ENCODE peak calls at places on chromosomes 11 and 22, in eight cellular contexts. T is heart left ventricle, G is fibroblast of lung, V is uterus, F is prostate gland, S is cardiac muscle cell, P is PC-9, D is neuronal stem cell. I is an unnamed sample.
A peak's percentile ranks its signal among the peaks of the same experiment; 100 is the strongest.

GRCh38 chr11:130455493-130456127 is 7.2 kb downstream of the ADAMTS15 start:
- DNase-seq in V (no peak), G (no peak), F (no peak), D (no peak), P (peak; percentile 51), T (peak; percentile 36), S (no peak), I (no peak)

GRCh38 chr11:69297225-69297925 is 3.4 kb downstream of the MYEOV start:
- DNase-seq in G (peak; percentile 100), P (peak; percentile 99), T (peak; percentile 97), D (no peak), S (no peak), V (peak; percentile 74), F (peak; percentile 64), I (peak; percentile 91)

GRCh38 chr11:130164221-130164570 is 4.6 kb downstream of the ST14 start:
- DNase-seq in P (no peak), T (no peak), F (no peak), S (no peak), D (no peak), V (no peak), G (no peak), I (no peak)

GRCh38 chr22:48952256-48953102 is 875.2 kb downstream of the BRD1 start:
- DNase-seq in D (no peak), G (no peak), V (peak; percentile 6), F (peak; percentile 2), P (no peak), S (no peak), T (no peak), I (peak; percentile 31)

GRCh38 chr11:85710912-85711311 is 24.9 kb upstream of the CCDC89 start:
- DNase-seq in P (no peak), F (no peak), T (no peak), D (no peak), V (no peak), G (no peak), S (no peak), I (no peak)

GRCh38 chr11:130145328-130145812 is 14.2 kb upstream of the ST14 start:
- DNase-seq in G (no peak), S (no peak), F (no peak), V (no peak), P (no peak), T (no peak), D (no peak), I (no peak)

GRCh38 chr11:114088216-114088615 is 28.7 kb downstream of the ZBTB16 start:
- DNase-seq in S (no peak), F (no peak), D (no peak), T (no peak), P (no peak), G (no peak), V (no peak), I (no peak)

GRCh38 chr11:27443746-27444465 is 28.7 kb downstream of the LGR4 start:
- DNase-seq in G (no peak), V (no peak), F (no peak), P (no peak), D (peak; percentile 89), T (no peak), S (no peak), I (no peak)

GRCh38 chr11:8265681-8266241 is 2.1 kb upstream of the LMO1 start:
- DNase-seq in D (no peak), P (no peak), G (no peak), T (no peak), S (peak; percentile 30), V (peak; percentile 10), F (no peak), I (peak; percentile 28)

DNA sequence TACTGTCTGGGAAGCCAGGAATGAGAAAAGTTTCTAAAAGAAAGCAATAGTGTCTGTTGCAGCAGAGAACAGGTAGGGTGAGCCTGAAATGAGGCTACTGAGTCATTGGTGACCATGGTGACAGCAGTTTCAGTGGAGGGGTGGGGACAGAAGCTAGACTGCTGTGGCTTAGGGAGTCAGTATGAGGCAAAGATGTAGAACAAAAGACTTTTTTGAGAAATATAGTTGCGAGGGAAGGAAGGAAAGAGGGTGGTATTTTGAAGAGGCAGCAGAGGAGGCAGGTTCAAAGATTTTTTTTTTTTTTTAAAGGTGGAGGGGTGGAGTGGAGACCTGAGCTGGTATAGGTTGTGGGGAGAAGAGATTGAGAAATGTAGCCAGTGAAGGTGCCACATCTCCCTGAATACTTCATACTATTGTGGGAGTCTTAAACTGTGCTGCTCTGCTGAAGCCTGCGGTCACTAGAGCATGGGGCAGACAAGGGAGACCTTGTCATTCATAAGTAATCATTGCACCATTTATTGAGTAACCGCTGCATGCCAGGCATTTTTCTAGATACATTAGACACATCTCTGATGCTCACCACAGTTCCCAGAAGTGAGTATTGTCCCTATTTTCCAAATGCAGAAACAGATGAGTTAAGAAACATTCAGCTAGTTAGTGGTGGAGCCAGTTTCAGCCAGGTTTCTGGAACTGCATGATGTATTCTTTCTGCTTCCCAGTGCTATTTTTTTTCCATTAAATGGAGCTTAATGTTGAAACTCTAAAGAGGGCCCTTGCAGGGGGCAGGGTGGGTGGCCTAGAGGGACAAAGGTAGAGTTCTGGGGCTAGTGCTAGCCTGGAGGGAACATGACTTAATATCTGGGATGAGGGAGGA is 49.9 kb downstream of the STIM1 start:
- DNase-seq in F (no peak), P (peak; percentile 67), V (no peak), G (peak; percentile 81), S (no peak), T (no peak), D (no peak), I (no peak)
- H3K4me1 ChIP-seq in F (no peaks in the 10 kb centered on the region), P (peaks cover 78% of the 10 kb centered on the region), V (no peaks in the 10 kb centered on the region), G (peaks cover 5% of the 10 kb centered on the region), S (no peaks in the 10 kb centered on the region), T (peaks cover 40% of the 10 kb centered on the region), D (peaks cover 6% of the 10 kb centered on the region), I (peaks cover 4% of the 10 kb centered on the region)

GRCh38 chr22:40499187-40499753 is 128.9 kb downstream of the SGSM3 start:
- DNase-seq in F (no peak), G (peak; percentile 99), V (peak; percentile 47), T (no peak), P (peak; percentile 49), D (no peak), S (no peak), I (no peak)
- H3K4me1 ChIP-seq in F (no peaks in the 10 kb centered on the region), G (peaks cover 15% of the 10 kb centered on the region), V (peaks cover 7% of the 10 kb centered on the region), T (peaks cover 32% of the 10 kb centered on the region), P (peaks cover 40% of the 10 kb centered on the region), D (peaks cover 3% of the 10 kb centered on the region), S (peaks cover 18% of the 10 kb centered on the region), I (no peaks in the 10 kb centered on the region)

DNA sequence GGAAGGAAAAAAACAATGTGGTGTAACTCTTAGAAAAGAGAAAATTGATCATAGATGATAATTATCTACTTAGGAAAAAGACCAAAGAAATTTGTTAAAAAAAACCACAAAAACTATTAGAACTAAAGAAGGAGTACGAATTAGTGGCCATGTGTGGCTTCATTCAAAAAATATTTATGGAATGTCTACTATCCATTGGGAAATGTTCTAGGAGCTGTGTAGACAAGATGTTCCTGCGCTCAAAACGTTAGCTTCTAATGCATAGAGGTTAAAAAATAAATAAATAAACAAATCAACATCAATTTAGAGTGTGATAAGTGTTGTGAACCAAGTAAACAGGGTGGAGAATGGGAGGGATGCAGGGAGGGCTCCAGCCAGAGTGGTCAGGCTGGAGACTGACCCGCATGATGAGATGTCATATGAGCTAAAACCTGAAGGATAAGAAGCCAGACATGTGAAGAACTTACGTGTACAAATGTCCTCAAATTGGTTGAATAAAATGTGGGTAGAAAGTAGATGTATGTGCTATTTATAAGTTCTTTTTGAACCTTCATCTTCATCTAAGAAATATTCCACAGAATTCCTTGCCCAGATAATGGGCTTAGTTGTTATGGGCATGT is 4.3 kb upstream of the EXPH5 start:
- DNase-seq in V (no peak), S (no peak), F (no peak), T (no peak), G (peak; percentile 30), D (no peak), P (no peak), I (no peak)
- H3K4me1 ChIP-seq in V (no peaks in the 10 kb centered on the region), S (peaks cover 21% of the 10 kb centered on the region), F (no peaks in the 10 kb centered on the region), T (peaks cover under 1% of the 10 kb centered on the region), G (peaks cover under 1% of the 10 kb centered on the region), D (peaks cover 3% of the 10 kb centered on the region), P (peaks cover 17% of the 10 kb centered on the region), I (no peaks in the 10 kb centered on the region)

DNA sequence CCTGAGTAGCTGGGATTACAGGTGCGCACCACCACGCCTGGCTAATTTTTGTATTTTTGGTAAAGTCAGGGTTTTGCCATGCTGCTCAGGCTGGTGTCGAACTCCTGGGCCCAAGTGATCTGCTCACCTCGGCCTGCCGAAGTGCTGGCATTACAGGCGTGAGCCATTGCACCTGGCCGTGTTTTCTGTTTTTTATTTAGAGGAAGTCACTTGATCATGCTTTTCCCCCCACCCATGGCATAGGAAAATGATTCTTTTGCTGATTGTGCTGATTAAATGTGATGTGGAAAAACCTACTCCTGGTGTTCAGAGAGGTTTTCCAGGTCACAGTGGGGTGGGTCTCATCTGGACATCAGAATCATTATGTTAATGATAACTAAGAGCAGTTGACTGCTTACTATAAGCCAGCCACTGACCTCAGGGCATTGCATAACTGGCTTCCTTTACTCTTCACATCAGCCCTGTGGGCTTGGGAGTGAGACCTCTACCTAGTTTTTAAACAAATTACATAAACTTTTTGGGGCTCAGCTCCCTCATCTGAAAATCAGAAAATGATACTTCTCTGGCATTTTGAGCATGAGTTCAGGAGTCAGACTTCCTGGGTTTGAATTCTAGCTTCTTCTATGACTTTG is 71.0 kb downstream of the PTPRJ start:
- DNase-seq in V (no peak), S (no peak), D (no peak), T (no peak), F (no peak), G (no peak), P (no peak), I (no peak)
- H3K4me1 ChIP-seq in V (no peaks in the 10 kb centered on the region), S (peaks cover 14% of the 10 kb centered on the region), D (peaks cover 23% of the 10 kb centered on the region), T (peaks cover 18% of the 10 kb centered on the region), F (peaks cover 48% of the 10 kb centered on the region), G (peaks cover 16% of the 10 kb centered on the region), P (peaks cover 89% of the 10 kb centered on the region), I (peaks cover 16% of the 10 kb centered on the region)

GRCh38 chr11:66080055-66080817 is 10.2 kb downstream of the PACS1 start:
- DNase-seq in T (no peak), P (peak; percentile 41), G (peak; percentile 81), S (no peak), V (peak; percentile 41), D (no peak), F (peak; percentile 67), I (peak; percentile 32)
- H3K4me1 ChIP-seq in T (peaks cover 69% of the 10 kb centered on the region), P (peaks cover 42% of the 10 kb centered on the region), G (peaks cover 8% of the 10 kb centered on the region), S (peaks cover 18% of the 10 kb centered on the region), V (peaks cover 6% of the 10 kb centered on the region), D (peaks cover 2% of the 10 kb centered on the region), F (peaks cover 12% of the 10 kb centered on the region), I (peaks cover 7% of the 10 kb centered on the region)

GRCh38 chr11:1868636-1869291 is 15.9 kb downstream of the LSP1 start:
- DNase-seq in V (no peak), D (no peak), S (no peak), F (no peak), G (no peak), T (peak; percentile 66), P (no peak), I (no peak)
- H3K4me1 ChIP-seq in V (no peaks in the 10 kb centered on the region), D (peaks cover 25% of the 10 kb centered on the region), S (no peaks in the 10 kb centered on the region), F (no peaks in the 10 kb centered on the region), G (peaks cover 4% of the 10 kb centered on the region), T (peaks cover 17% of the 10 kb centered on the region), P (peaks cover 6% of the 10 kb centered on the region), I (no peaks in the 10 kb centered on the region)

GRCh38 chr22:37549704-37550059 is 10.6 kb upstream of the CDC42EP1 start:
- DNase-seq in G (peak; percentile 74), F (peak; percentile 33), S (peak; percentile 37), T (no peak), P (peak; percentile 75), D (no peak), V (peak; percentile 69), I (peak; percentile 90)
- H3K4me1 ChIP-seq in G (peaks cover 33% of the 10 kb centered on the region), F (peaks cover 7% of the 10 kb centered on the region), S (peaks cover 20% of the 10 kb centered on the region), T (peaks cover 84% of the 10 kb centered on the region), P (peaks cover 42% of the 10 kb centered on the region), D (peaks cover 35% of the 10 kb centered on the region), V (peaks cover 8% of the 10 kb centered on the region), I (peaks cover 59% of the 10 kb centered on the region)

I was measured in right lobe of liver.